ENCODE peak calls at places on chromosomes 5 and 9, in ten cellular contexts. One of them, this sample, is unnamed.

GRCh38 chr5:134053840-134054338 is 49.1 kb upstream of the VDAC1 start:
- DNase-seq in SK-N-SH: no peak
- DNase-seq in foreskin fibroblast: peak
- DNase-seq in H1: no peak
- DNase-seq in GM10248: no peak
- DNase-seq in astrocyte of the spinal cord: peak
- DNase-seq in GM20000: no peak
- DNase-seq in progenitor cell of endocrine pancreas: no peak
- DNase-seq in upper lobe of right lung: no peak
- DNase-seq in ascending aorta: no peak
- DNase-seq in this sample: no peak

GRCh38 chr5:59099270-59099994 is 516.6 kb downstream of the RAB3C start:
- DNase-seq in ascending aorta: no peak
- DNase-seq in H1: no peak
- DNase-seq in foreskin fibroblast: peak
- DNase-seq in GM20000: peak
- DNase-seq in GM10248: no peak
- DNase-seq in astrocyte of the spinal cord: peak
- DNase-seq in progenitor cell of endocrine pancreas: no peak
- DNase-seq in SK-N-SH: no peak
- DNase-seq in upper lobe of right lung: no peak
- DNase-seq in this sample: peak

GRCh38 chr5:10586008-10586407 is 22.1 kb downstream of the ANKRD33B start:
- DNase-seq in H1: peak
- DNase-seq in SK-N-SH: no peak
- DNase-seq in foreskin fibroblast: no peak
- DNase-seq in astrocyte of the spinal cord: no peak
- DNase-seq in upper lobe of right lung: no peak
- DNase-seq in GM10248: no peak
- DNase-seq in ascending aorta: no peak
- DNase-seq in progenitor cell of endocrine pancreas: no peak
- DNase-seq in GM20000: no peak
- DNase-seq in this sample: no peak

GRCh38 chr9:6829027-6829426 is 71.3 kb downstream of the KDM4C start:
- DNase-seq in upper lobe of right lung: no peak
- DNase-seq in GM20000: no peak
- DNase-seq in progenitor cell of endocrine pancreas: no peak
- DNase-seq in SK-N-SH: no peak
- DNase-seq in astrocyte of the spinal cord: no peak
- DNase-seq in H1: no peak
- DNase-seq in GM10248: no peak
- DNase-seq in foreskin fibroblast: no peak
- DNase-seq in ascending aorta: no peak
- DNase-seq in this sample: no peak

GRCh38 chr5:161751265-161751664 is 65.7 kb downstream of the GABRA6 start:
- DNase-seq in GM20000: no peak
- DNase-seq in SK-N-SH: no peak
- DNase-seq in ascending aorta: no peak
- DNase-seq in progenitor cell of endocrine pancreas: no peak
- DNase-seq in GM10248: no peak
- DNase-seq in foreskin fibroblast: no peak
- DNase-seq in upper lobe of right lung: no peak
- DNase-seq in H1: no peak
- DNase-seq in astrocyte of the spinal cord: no peak
- DNase-seq in this sample: no peak

GRCh38 chr5:65261499-65261898 is 220.2 kb downstream of the ADAMTS6 start:
- DNase-seq in H1: no peak
- DNase-seq in GM20000: no peak
- DNase-seq in upper lobe of right lung: no peak
- DNase-seq in astrocyte of the spinal cord: no peak
- DNase-seq in ascending aorta: no peak
- DNase-seq in progenitor cell of endocrine pancreas: no peak
- DNase-seq in GM10248: no peak
- DNase-seq in foreskin fibroblast: no peak
- DNase-seq in SK-N-SH: no peak
- DNase-seq in this sample: no peak

GRCh38 chr9:109020113-109020512 is 6.8 kb upstream of the CTNNAL1 start:
- DNase-seq in progenitor cell of endocrine pancreas: no peak
- DNase-seq in foreskin fibroblast: no peak
- DNase-seq in GM20000: no peak
- DNase-seq in upper lobe of right lung: no peak
- DNase-seq in ascending aorta: no peak
- DNase-seq in H1: no peak
- DNase-seq in SK-N-SH: no peak
- DNase-seq in GM10248: no peak
- DNase-seq in astrocyte of the spinal cord: no peak
- DNase-seq in this sample: no peak

GRCh38 chr5:2378976-2379375 is 372.5 kb downstream of the IRX2 start:
- DNase-seq in GM20000: no peak
- DNase-seq in astrocyte of the spinal cord: no peak
- DNase-seq in SK-N-SH: no peak
- DNase-seq in H1: no peak
- DNase-seq in GM10248: no peak
- DNase-seq in foreskin fibroblast: no peak
- DNase-seq in ascending aorta: no peak
- DNase-seq in upper lobe of right lung: no peak
- DNase-seq in progenitor cell of endocrine pancreas: no peak
- DNase-seq in this sample: no peak

GRCh38 chr5:23649594-23649993 is 142.2 kb downstream of the PRDM9 start:
- DNase-seq in GM20000: no peak
- DNase-seq in ascending aorta: no peak
- DNase-seq in H1: no peak
- DNase-seq in foreskin fibroblast: no peak
- DNase-seq in SK-N-SH: no peak
- DNase-seq in GM10248: no peak
- DNase-seq in progenitor cell of endocrine pancreas: no peak
- DNase-seq in astrocyte of the spinal cord: no peak
- DNase-seq in upper lobe of right lung: no peak
- DNase-seq in this sample: no peak

GRCh38 chr9:35731415-35732184 is 395 bp downstream of the TLN1 start:
- DNase-seq in GM20000: no peak
- DNase-seq in SK-N-SH: no peak
- DNase-seq in GM10248: no peak
- DNase-seq in H1: no peak
- DNase-seq in progenitor cell of endocrine pancreas: no peak
- DNase-seq in ascending aorta: no peak
- DNase-seq in foreskin fibroblast: no peak
- DNase-seq in astrocyte of the spinal cord: no peak
- DNase-seq in upper lobe of right lung: no peak
- DNase-seq in this sample: no peak

GRCh38 chr9:94586814-94587213 is 6.8 kb downstream of the FBP2 start:
- DNase-seq in ascending aorta: no peak
- DNase-seq in astrocyte of the spinal cord: peak
- DNase-seq in progenitor cell of endocrine pancreas: no peak
- DNase-seq in GM20000: no peak
- DNase-seq in H1: no peak
- DNase-seq in SK-N-SH: no peak
- DNase-seq in GM10248: no peak
- DNase-seq in upper lobe of right lung: no peak
- DNase-seq in foreskin fibroblast: peak
- DNase-seq in this sample: no peak

GRCh38 chr9:119053070-119053469 is 316.2 kb downstream of the BRINP1 start:
- DNase-seq in ascending aorta: no peak
- DNase-seq in astrocyte of the spinal cord: no peak
- DNase-seq in foreskin fibroblast: no peak
- DNase-seq in upper lobe of right lung: no peak
- DNase-seq in SK-N-SH: no peak
- DNase-seq in progenitor cell of endocrine pancreas: no peak
- DNase-seq in GM10248: no peak
- DNase-seq in H1: no peak
- DNase-seq in GM20000: no peak
- DNase-seq in this sample: no peak

DNA sequence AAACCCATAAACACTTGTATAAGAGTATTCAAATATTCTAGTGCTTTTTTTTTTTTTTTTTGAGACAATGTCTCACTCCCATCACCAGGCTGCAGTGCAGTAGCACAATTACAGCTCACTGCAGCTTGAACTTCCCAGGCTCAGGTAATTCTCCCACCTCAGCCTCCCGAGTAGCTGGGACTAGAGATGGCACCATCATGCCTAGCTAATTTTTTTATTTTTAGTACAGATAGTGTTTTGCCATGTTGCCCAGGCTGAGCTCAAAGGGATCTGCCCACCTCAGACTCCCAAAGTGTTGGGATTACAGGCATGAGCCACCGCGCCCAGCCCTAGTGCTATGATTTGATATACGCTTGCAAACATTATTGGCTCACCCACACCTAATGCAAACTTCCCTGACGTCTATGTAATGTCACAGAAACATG is 11.8 kb downstream of the IL6ST start:
- DNase-seq in GM20000: no peak
- DNase-seq in GM10248: no peak
- DNase-seq in SK-N-SH: no peak
- DNase-seq in foreskin fibroblast: no peak
- DNase-seq in H1: no peak
- DNase-seq in ascending aorta: no peak
- DNase-seq in upper lobe of right lung: no peak
- DNase-seq in astrocyte of the spinal cord: no peak
- DNase-seq in progenitor cell of endocrine pancreas: no peak
- DNase-seq in this sample: no peak
- TF ChIP-seq CTCF in GM20000: no peak
- TF ChIP-seq CTCF in GM10248: no peak
- TF ChIP-seq CTCF in SK-N-SH: peak
- TF ChIP-seq CTCF in foreskin fibroblast: no peak
- TF ChIP-seq CTCF in H1: no peak
- TF ChIP-seq CTCF in ascending aorta: no peak
- TF ChIP-seq CTCF in upper lobe of right lung: peak
- TF ChIP-seq CTCF in astrocyte of the spinal cord: peak
- TF ChIP-seq CTCF in progenitor cell of endocrine pancreas: peak
- TF ChIP-seq CTCF in this sample: peak

GRCh38 chr9:101158361-101158760 is 129.8 kb downstream of the PLPPR1 start:
- DNase-seq in H1: no peak
- DNase-seq in ascending aorta: no peak
- DNase-seq in upper lobe of right lung: no peak
- DNase-seq in foreskin fibroblast: no peak
- DNase-seq in progenitor cell of endocrine pancreas: no peak
- DNase-seq in SK-N-SH: no peak
- DNase-seq in GM20000: no peak
- DNase-seq in GM10248: no peak
- DNase-seq in astrocyte of the spinal cord: no peak
- DNase-seq in this sample: no peak
- TF ChIP-seq CTCF in H1: no peak
- TF ChIP-seq CTCF in ascending aorta: no peak
- TF ChIP-seq CTCF in upper lobe of right lung: no peak
- TF ChIP-seq CTCF in foreskin fibroblast: no peak
- TF ChIP-seq CTCF in progenitor cell of endocrine pancreas: no peak
- TF ChIP-seq CTCF in SK-N-SH: no peak
- TF ChIP-seq CTCF in GM20000: no peak
- TF ChIP-seq CTCF in GM10248: no peak
- TF ChIP-seq CTCF in astrocyte of the spinal cord: no peak
- TF ChIP-seq CTCF in this sample: no peak

DNA sequence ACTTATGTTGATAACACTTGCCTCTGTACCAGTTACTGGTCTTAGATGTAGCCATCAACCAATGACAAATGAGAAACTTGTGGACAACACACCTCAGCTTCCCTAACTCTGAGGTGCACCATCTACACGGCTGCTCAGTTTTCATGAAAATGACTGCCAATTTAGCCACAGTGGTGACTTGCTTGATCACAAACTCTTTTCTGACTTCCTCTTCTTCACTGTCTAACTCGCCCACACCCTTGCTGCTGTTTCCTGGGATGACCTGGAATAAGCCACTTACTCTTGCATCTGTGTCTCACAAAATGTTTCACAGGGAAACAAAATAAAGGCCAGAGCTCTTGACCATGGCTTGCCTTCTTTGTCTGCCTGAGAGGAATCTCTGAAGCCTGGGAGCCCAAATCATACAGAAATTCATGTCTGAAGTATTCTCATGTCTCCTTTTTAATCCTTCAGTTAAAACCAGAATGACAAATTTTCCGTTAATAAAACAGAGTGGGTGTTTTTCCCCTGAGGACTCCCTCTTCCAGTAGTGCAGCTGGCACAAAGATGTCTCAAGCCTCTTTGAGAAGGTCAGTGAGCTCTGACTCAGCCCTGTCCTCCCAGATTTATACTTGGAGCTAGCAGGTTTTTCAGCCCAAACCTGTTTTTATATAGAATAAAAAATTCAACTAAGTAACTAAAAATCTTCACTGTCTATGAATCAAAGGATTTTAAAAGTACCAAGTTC is 126.5 kb upstream of the PAM start:
- DNase-seq in progenitor cell of endocrine pancreas: no peak
- DNase-seq in SK-N-SH: no peak
- DNase-seq in GM10248: no peak
- DNase-seq in GM20000: no peak
- DNase-seq in upper lobe of right lung: no peak
- DNase-seq in foreskin fibroblast: peak
- DNase-seq in ascending aorta: peak
- DNase-seq in astrocyte of the spinal cord: peak
- DNase-seq in H1: no peak
- DNase-seq in this sample: no peak
- TF ChIP-seq CTCF in progenitor cell of endocrine pancreas: no peak
- TF ChIP-seq CTCF in SK-N-SH: no peak
- TF ChIP-seq CTCF in GM10248: no peak
- TF ChIP-seq CTCF in GM20000: no peak
- TF ChIP-seq CTCF in upper lobe of right lung: no peak
- TF ChIP-seq CTCF in foreskin fibroblast: no peak
- TF ChIP-seq CTCF in ascending aorta: no peak
- TF ChIP-seq CTCF in astrocyte of the spinal cord: no peak
- TF ChIP-seq CTCF in H1: no peak
- TF ChIP-seq CTCF in this sample: no peak

GRCh38 chr5:131637694-131638093 is 2.7 kb upstream of the RAPGEF6 start:
- DNase-seq in progenitor cell of endocrine pancreas: no peak
- DNase-seq in SK-N-SH: no peak
- DNase-seq in upper lobe of right lung: no peak
- DNase-seq in GM10248: no peak
- DNase-seq in H1: no peak
- DNase-seq in ascending aorta: no peak
- DNase-seq in GM20000: no peak
- DNase-seq in foreskin fibroblast: no peak
- DNase-seq in astrocyte of the spinal cord: no peak
- DNase-seq in this sample: no peak

GRCh38 chr5:131635755-131636479 is 888 bp upstream of the RAPGEF6 start:
- DNase-seq in H1: no peak
- DNase-seq in progenitor cell of endocrine pancreas: no peak
- DNase-seq in GM10248: no peak
- DNase-seq in astrocyte of the spinal cord: no peak
- DNase-seq in GM20000: no peak
- DNase-seq in SK-N-SH: peak
- DNase-seq in ascending aorta: no peak
- DNase-seq in foreskin fibroblast: no peak
- DNase-seq in upper lobe of right lung: no peak
- DNase-seq in this sample: no peak

GRCh38 chr5:131633830-131634229 is 1.2 kb downstream of the RAPGEF6 start:
- DNase-seq in GM20000: peak
- DNase-seq in GM10248: no peak
- DNase-seq in upper lobe of right lung: no peak
- DNase-seq in progenitor cell of endocrine pancreas: no peak
- DNase-seq in ascending aorta: no peak
- DNase-seq in H1: no peak
- DNase-seq in astrocyte of the spinal cord: no peak
- DNase-seq in foreskin fibroblast: no peak
- DNase-seq in SK-N-SH: no peak
- DNase-seq in this sample: no peak

GRCh38 chr5:131634996-131635754 is at the start of gene RAPGEF6:
- DNase-seq in foreskin fibroblast: peak
- DNase-seq in progenitor cell of endocrine pancreas: peak
- DNase-seq in ascending aorta: peak
- DNase-seq in SK-N-SH: peak
- DNase-seq in H1: peak
- DNase-seq in GM10248: peak
- DNase-seq in astrocyte of the spinal cord: peak
- DNase-seq in GM20000: peak
- DNase-seq in upper lobe of right lung: peak
- DNase-seq in this sample: peak

GRCh38 chr5:131634666-131634995 is 398 bp downstream of the RAPGEF6 start:
- DNase-seq in GM20000: peak
- DNase-seq in astrocyte of the spinal cord: peak
- DNase-seq in GM10248: peak
- DNase-seq in progenitor cell of endocrine pancreas: peak
- DNase-seq in SK-N-SH: peak
- DNase-seq in upper lobe of right lung: no peak
- DNase-seq in foreskin fibroblast: no peak
- DNase-seq in H1: peak
- DNase-seq in ascending aorta: peak
- DNase-seq in this sample: no peak
- TF ChIP-seq CTCF in GM20000: no peak
- TF ChIP-seq CTCF in astrocyte of the spinal cord: no peak
- TF ChIP-seq CTCF in GM10248: no peak
- TF ChIP-seq CTCF in progenitor cell of endocrine pancreas: peak
- TF ChIP-seq CTCF in SK-N-SH: peak
- TF ChIP-seq CTCF in upper lobe of right lung: no peak
- TF ChIP-seq CTCF in foreskin fibroblast: no peak
- TF ChIP-seq CTCF in H1: no peak
- TF ChIP-seq CTCF in ascending aorta: no peak
- TF ChIP-seq CTCF in this sample: no peak

This sample was measured in GM13976.